ENCODE peak calls at places on chromosomes 4 and X, in eight cellular contexts. H is lung; R is GM23248; A is CD8-positive, alpha-beta T cell; S is GM23338; Y is CD4-positive, alpha-beta memory T cell; K is naive thymus-derived CD4-positive, alpha-beta T cell; Q is IMR-90. M is an unnamed sample. For H3K27me3, the result is how much of the 10 kb centered on the place peaks cover.

GRCh38 chr4:37687175-37687525 is 974 bp upstream of the RELL1 start:
- DNase-seq in R (no peak), Q (no peak), H (no peak), Y (no peak), S (no peak), K (no peak), A (no peak), M (no peak)

GRCh38 chrX:147779173-147779572 is 132.5 kb upstream of the FMR1 start:
- DNase-seq in R (no peak), Y (no peak), S (no peak), Q (no peak), H (no peak), K (no peak), A (no peak), M (no peak)

GRCh38 chr4:8255698-8256441 is 13.7 kb upstream of the HTRA3 start:
- DNase-seq in Q (peak), A (no peak), S (no peak), Y (no peak), H (no peak), R (peak), K (no peak), M (peak)

GRCh38 chrX:48560681-48561080 is 13.6 kb upstream of the RBM3 start:
- DNase-seq in S (no peak), A (no peak), Q (no peak), H (no peak), R (no peak), K (no peak), Y (no peak), M (no peak)

GRCh38 chr4:177008071-177008835 is 215.5 kb upstream of the VEGFC start:
- DNase-seq in Q (peak), A (no peak), R (peak), H (no peak), Y (no peak), K (no peak), S (no peak), M (peak)

GRCh38 chr4:68372588-68372987 is 22.7 kb upstream of the YTHDC1 start:
- DNase-seq in R (peak), Q (peak), S (peak), H (no peak), K (no peak), A (no peak), Y (no peak), M (no peak)

GRCh38 chr4:104591505-104591904 is 96.8 kb upstream of the CXXC4 start:
- DNase-seq in A (no peak), H (no peak), R (no peak), S (peak), Y (no peak), K (no peak), Q (no peak), M (no peak)

GRCh38 chr4:176492648-176493302 is 173.0 kb downstream of the SPCS3 start:
- DNase-seq in S (no peak), K (no peak), H (no peak), A (no peak), Y (no peak), Q (peak), R (peak), M (no peak)

GRCh38 chrX:9880912-9881311 is 86.2 kb upstream of the CLDN34 start:
- DNase-seq in A (no peak), Y (no peak), S (no peak), K (no peak), R (no peak), H (no peak), Q (no peak), M (no peak)

GRCh38 chrX:31038585-31039326 is 33.1 kb downstream of the FTHL17 start:
- DNase-seq in H (no peak), R (peak), K (no peak), S (peak), A (no peak), Y (peak), Q (peak), M (peak)

GRCh38 chr4:159220353-159220752 is 117.5 kb downstream of the RAPGEF2 start:
- DNase-seq in R (no peak), K (no peak), S (no peak), A (no peak), H (no peak), Q (no peak), Y (no peak), M (no peak)
- H3K27ac ChIP-seq in R (no peak), K (no peak), S (no peak), A (no peak), H (no peak), Q (no peak), Y (no peak), M (no peak)

GRCh38 chr4:76898949-76899640 is 1.2 kb upstream of the SOWAHB start:
- DNase-seq in R (peak), A (no peak), H (no peak), Q (no peak), Y (no peak), S (peak), K (no peak), M (no peak)

GRCh38 chr4:76898385-76898692 is 395 bp upstream of the SOWAHB start:
- DNase-seq in Y (no peak), A (no peak), K (no peak), Q (no peak), H (no peak), S (no peak), R (no peak), M (no peak)

GRCh38 chr4:76896048-76896447 is 1.9 kb downstream of the SOWAHB start:
- DNase-seq in A (no peak), H (no peak), S (no peak), R (no peak), K (no peak), Y (no peak), Q (no peak), M (no peak)

GRCh38 chr4:76896731-76897521 is 1.0 kb downstream of the SOWAHB start:
- DNase-seq in K (peak), Y (peak), S (peak), H (no peak), A (no peak), Q (peak), R (peak), M (no peak)

DNA sequence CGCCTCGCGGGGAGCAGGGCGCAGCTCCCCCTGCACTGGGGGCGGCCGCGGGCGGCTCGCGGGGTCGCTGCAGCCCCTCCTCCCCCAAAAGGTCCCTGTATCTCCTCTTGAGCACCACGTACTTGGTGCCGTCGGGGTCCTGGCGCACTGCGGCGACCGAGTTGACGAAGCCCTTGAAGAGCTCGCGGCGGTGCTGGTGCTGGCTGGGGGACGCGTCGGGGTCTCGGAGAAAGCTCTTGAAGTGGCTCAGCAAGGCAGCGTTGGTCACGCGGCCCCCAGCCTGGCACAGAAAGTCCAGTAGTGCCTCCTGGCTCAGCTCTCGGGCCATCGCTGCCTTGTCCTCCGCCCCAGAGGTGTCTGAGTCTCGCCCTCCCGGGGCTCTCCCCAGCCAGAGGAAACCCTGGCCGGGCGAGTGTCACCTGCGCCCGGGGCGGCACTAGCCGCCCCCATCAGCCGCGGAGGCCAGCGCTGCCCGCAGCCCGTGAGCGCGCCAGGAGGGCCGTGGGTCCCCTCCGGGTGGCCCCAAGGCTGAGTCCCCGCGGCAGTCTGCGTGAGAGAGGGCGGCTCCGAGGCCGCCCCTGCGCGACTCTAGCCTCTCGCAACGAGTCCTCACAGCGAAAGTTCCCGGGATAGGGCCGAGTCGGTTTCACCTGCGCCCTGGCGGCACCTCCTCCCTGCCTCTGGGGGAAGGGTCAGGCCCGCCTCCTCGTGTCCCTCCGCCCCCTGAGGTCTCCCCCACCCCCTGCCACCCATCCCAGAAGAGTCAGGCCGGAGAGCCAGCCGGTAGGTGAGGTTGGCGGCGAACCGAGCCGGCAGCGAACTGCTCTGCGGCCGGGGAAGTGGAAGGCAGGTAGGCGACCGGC is at the start of gene SOWAHB:
- DNase-seq in K (peak), S (peak), H (peak), R (peak), Y (peak), Q (no peak), A (no peak), M (no peak)
- H3K27me3 ChIP-seq in K (under half), S (half or more), H (under half), R (under half), Y (under half), Q (under half), A (under half), M (under half)

GRCh38 chr4:78069859-78070258 is 12.7 kb downstream of the FRAS1 start:
- DNase-seq in S (no peak), R (no peak), H (no peak), K (no peak), Y (no peak), Q (no peak), A (no peak), M (no peak)
- H3K4me3 ChIP-seq in S (no peak), R (no peak), H (no peak), K (no peak), Y (no peak), Q (no peak), A (no peak), M (no peak)

DNA sequence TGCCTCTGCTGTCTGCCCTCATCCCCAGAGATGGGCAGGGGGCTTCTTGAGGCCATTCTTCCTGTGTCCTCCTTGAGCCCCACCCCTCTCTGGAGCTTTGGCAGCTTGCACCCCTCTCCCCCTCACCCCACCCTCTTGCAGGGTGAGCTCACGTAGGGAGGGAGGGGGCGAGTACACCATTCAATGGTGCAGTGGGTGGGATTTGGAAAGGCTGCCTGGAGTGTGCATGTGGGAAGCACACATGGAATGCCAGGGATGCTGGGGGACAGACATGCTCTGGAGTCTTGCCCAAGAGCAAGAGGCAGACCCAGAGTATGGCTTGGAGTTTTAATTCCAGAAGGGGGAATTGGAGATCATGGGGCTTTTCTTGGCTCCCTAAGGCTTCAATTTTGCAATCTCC is 5.6 kb downstream of the PAK3 start:
- DNase-seq in K (no peak), S (no peak), Q (no peak), Y (no peak), H (no peak), R (no peak), A (no peak), M (no peak)
- H3K27ac ChIP-seq in K (no peak), S (no peak), Q (no peak), Y (no peak), H (no peak), R (no peak), A (no peak), M (no peak)

GRCh38 chr4:6471303-6472007 is 959 bp downstream of the PPP2R2C start:
- DNase-seq in A (no peak), Q (no peak), S (peak), Y (no peak), K (no peak), H (no peak), R (no peak), M (no peak)
- H3K27me3 ChIP-seq in A (under half), Q (under half), S (half or more), Y (under half), K (under half), H (under half), R (half or more), M (under half)

DNA sequence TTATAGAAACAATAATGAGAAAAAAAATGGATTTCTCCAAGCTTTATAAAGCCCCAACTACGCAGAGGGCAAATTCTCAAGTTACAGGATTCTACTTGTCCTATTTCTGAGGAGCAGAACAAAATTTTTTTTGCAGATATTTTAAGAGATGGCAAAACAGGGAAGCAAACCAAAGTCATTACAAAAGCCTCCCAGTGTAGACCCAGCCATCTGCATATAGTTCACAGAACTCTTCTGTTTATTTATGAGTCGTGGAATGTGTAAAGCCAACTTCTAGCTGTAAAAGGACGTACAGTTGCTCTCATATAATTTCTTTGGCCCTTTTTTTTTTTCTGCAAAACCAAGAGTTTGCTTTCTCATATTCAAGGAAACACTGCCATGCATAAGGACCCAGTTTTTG is 120.4 kb downstream of the PCDH7 start:
- DNase-seq in A (no peak), H (no peak), R (no peak), K (no peak), Y (no peak), Q (peak), S (no peak), M (no peak)
- H3K4me3 ChIP-seq in A (no peak), H (no peak), R (no peak), K (no peak), Y (no peak), Q (no peak), S (no peak), M (no peak)

DNA sequence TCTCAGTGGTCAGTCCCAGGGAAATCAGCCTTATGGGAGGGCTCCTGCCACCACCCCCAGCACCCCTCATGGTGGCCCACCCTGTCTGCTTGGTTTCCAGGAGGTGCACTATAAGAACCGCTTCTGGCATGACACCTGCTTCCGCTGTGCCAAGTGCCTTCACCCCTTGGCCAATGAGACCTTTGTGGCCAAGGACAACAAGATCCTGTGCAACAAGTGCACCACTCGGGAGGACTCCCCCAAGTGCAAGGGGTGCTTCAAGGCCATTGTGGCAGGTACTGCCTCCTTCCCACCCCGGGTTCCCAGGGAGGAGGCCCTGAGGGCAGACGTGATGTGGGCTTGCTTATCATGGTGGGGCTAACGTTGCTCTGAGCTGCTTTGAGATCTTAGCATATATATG is 44.3 kb downstream of the MAP7D3 start:
- DNase-seq in H (no peak), Q (no peak), Y (no peak), R (no peak), A (no peak), K (no peak), S (no peak), M (no peak)
- H3K27ac ChIP-seq in H (no peak), Q (no peak), Y (no peak), R (no peak), A (no peak), K (no peak), S (no peak), M (no peak)

GRCh38 chrX:151174581-151175282 is 1.7 kb upstream of the GPR50 start:
- DNase-seq in Q (no peak), K (no peak), A (no peak), R (no peak), Y (no peak), H (no peak), S (peak), M (no peak)
- H3K27me3 ChIP-seq in Q (under half), K (under half), A (under half), R (under half), Y (under half), H (under half), S (half or more), M (under half)

GRCh38 chr4:32562010-32562409 is 1841.8 kb downstream of the PCDH7 start:
- DNase-seq in K (no peak), R (no peak), H (no peak), Y (no peak), S (no peak), Q (no peak), A (no peak), M (no peak)

GRCh38 chr4:32560306-32560705 is 1840.1 kb downstream of the PCDH7 start:
- DNase-seq in A (no peak), S (peak), H (peak), K (no peak), R (peak), Q (no peak), Y (no peak), M (peak)
- H3K4me3 ChIP-seq in A (no peak), S (no peak), H (no peak), K (no peak), R (no peak), Q (no peak), Y (no peak), M (peak)

M was measured in brain microvascular endothelial cell.